ENCODE peak calls at places on chromosomes 7 and 10, in ten cellular contexts. One of them, this sample, is unnamed.

GRCh38 chr10:78599122-78599853 is 469.5 kb upstream of the ZMIZ1 start:
- DNase-seq in glutamatergic neuron: no peak
- DNase-seq in AG09319: no peak
- DNase-seq in stimulated activated naive CD8-positive, alpha-beta T cell treated with anti-CD3 and anti-CD28 coated beads, Interleukin-15, Interleukin-2, amounts not matched to agents 100 U/mL and 50 U/mL, for 24 hours: no peak
- DNase-seq in stimulated activated CD4-positive, alpha-beta T cell treated with anti-CD3 and anti-CD28 coated beads, Interleukin-15, amount 100 ng/mL, for 24 hours: no peak
- DNase-seq in iris pigment epithelial cell: no peak
- DNase-seq in NCI-H1092: no peak
- DNase-seq in activated T-cell treated with anti-CD3 and anti-CD28 coated beads, Interleukin-2, amount 50 U/mL, for 24 hours: no peak
- DNase-seq in stimulated activated CD8-positive, alpha-beta memory T cell treated with anti-CD3 and anti-CD28 coated beads, Interleukin-7, amount 100 ng/mL, for 1 hour: no peak
- DNase-seq in mucosa of descending colon: no peak
- DNase-seq in this sample: no peak

GRCh38 chr7:4209126-4209525 is 473.0 kb upstream of the FOXK1 start:
- DNase-seq in stimulated activated CD8-positive, alpha-beta memory T cell treated with anti-CD3 and anti-CD28 coated beads, Interleukin-7, amount 100 ng/mL, for 1 hour: no peak
- DNase-seq in NCI-H1092: no peak
- DNase-seq in glutamatergic neuron: no peak
- DNase-seq in stimulated activated CD4-positive, alpha-beta T cell treated with anti-CD3 and anti-CD28 coated beads, Interleukin-15, amount 100 ng/mL, for 24 hours: no peak
- DNase-seq in AG09319: no peak
- DNase-seq in activated T-cell treated with anti-CD3 and anti-CD28 coated beads, Interleukin-2, amount 50 U/mL, for 24 hours: no peak
- DNase-seq in iris pigment epithelial cell: no peak
- DNase-seq in mucosa of descending colon: no peak
- DNase-seq in stimulated activated naive CD8-positive, alpha-beta T cell treated with anti-CD3 and anti-CD28 coated beads, Interleukin-15, Interleukin-2, amounts not matched to agents 100 U/mL and 50 U/mL, for 24 hours: no peak
- DNase-seq in this sample: no peak

GRCh38 chr7:21128418-21128817 is 299.5 kb upstream of the SP4 start:
- DNase-seq in mucosa of descending colon: no peak
- DNase-seq in stimulated activated naive CD8-positive, alpha-beta T cell treated with anti-CD3 and anti-CD28 coated beads, Interleukin-15, Interleukin-2, amounts not matched to agents 100 U/mL and 50 U/mL, for 24 hours: no peak
- DNase-seq in activated T-cell treated with anti-CD3 and anti-CD28 coated beads, Interleukin-2, amount 50 U/mL, for 24 hours: no peak
- DNase-seq in stimulated activated CD8-positive, alpha-beta memory T cell treated with anti-CD3 and anti-CD28 coated beads, Interleukin-7, amount 100 ng/mL, for 1 hour: no peak
- DNase-seq in AG09319: no peak
- DNase-seq in stimulated activated CD4-positive, alpha-beta T cell treated with anti-CD3 and anti-CD28 coated beads, Interleukin-15, amount 100 ng/mL, for 24 hours: no peak
- DNase-seq in glutamatergic neuron: no peak
- DNase-seq in NCI-H1092: peak
- DNase-seq in iris pigment epithelial cell: no peak
- DNase-seq in this sample: no peak

GRCh38 chr7:156021476-156021875 is 209.2 kb upstream of the SHH start:
- DNase-seq in AG09319: no peak
- DNase-seq in NCI-H1092: no peak
- DNase-seq in mucosa of descending colon: no peak
- DNase-seq in iris pigment epithelial cell: no peak
- DNase-seq in stimulated activated CD4-positive, alpha-beta T cell treated with anti-CD3 and anti-CD28 coated beads, Interleukin-15, amount 100 ng/mL, for 24 hours: no peak
- DNase-seq in glutamatergic neuron: no peak
- DNase-seq in stimulated activated CD8-positive, alpha-beta memory T cell treated with anti-CD3 and anti-CD28 coated beads, Interleukin-7, amount 100 ng/mL, for 1 hour: no peak
- DNase-seq in stimulated activated naive CD8-positive, alpha-beta T cell treated with anti-CD3 and anti-CD28 coated beads, Interleukin-15, Interleukin-2, amounts not matched to agents 100 U/mL and 50 U/mL, for 24 hours: no peak
- DNase-seq in activated T-cell treated with anti-CD3 and anti-CD28 coated beads, Interleukin-2, amount 50 U/mL, for 24 hours: no peak
- DNase-seq in this sample: no peak

GRCh38 chr10:4127518-4128315 is 342.7 kb upstream of the KLF6 start:
- DNase-seq in stimulated activated CD8-positive, alpha-beta memory T cell treated with anti-CD3 and anti-CD28 coated beads, Interleukin-7, amount 100 ng/mL, for 1 hour: no peak
- DNase-seq in stimulated activated naive CD8-positive, alpha-beta T cell treated with anti-CD3 and anti-CD28 coated beads, Interleukin-15, Interleukin-2, amounts not matched to agents 100 U/mL and 50 U/mL, for 24 hours: no peak
- DNase-seq in NCI-H1092: no peak
- DNase-seq in AG09319: no peak
- DNase-seq in glutamatergic neuron: no peak
- DNase-seq in stimulated activated CD4-positive, alpha-beta T cell treated with anti-CD3 and anti-CD28 coated beads, Interleukin-15, amount 100 ng/mL, for 24 hours: peak
- DNase-seq in activated T-cell treated with anti-CD3 and anti-CD28 coated beads, Interleukin-2, amount 50 U/mL, for 24 hours: no peak
- DNase-seq in iris pigment epithelial cell: peak
- DNase-seq in mucosa of descending colon: no peak
- DNase-seq in this sample: no peak

GRCh38 chr7:31890198-31890597 is 180.0 kb downstream of the PDE1C start:
- DNase-seq in iris pigment epithelial cell: no peak
- DNase-seq in stimulated activated naive CD8-positive, alpha-beta T cell treated with anti-CD3 and anti-CD28 coated beads, Interleukin-15, Interleukin-2, amounts not matched to agents 100 U/mL and 50 U/mL, for 24 hours: no peak
- DNase-seq in glutamatergic neuron: no peak
- DNase-seq in NCI-H1092: no peak
- DNase-seq in stimulated activated CD8-positive, alpha-beta memory T cell treated with anti-CD3 and anti-CD28 coated beads, Interleukin-7, amount 100 ng/mL, for 1 hour: no peak
- DNase-seq in AG09319: no peak
- DNase-seq in stimulated activated CD4-positive, alpha-beta T cell treated with anti-CD3 and anti-CD28 coated beads, Interleukin-15, amount 100 ng/mL, for 24 hours: no peak
- DNase-seq in activated T-cell treated with anti-CD3 and anti-CD28 coated beads, Interleukin-2, amount 50 U/mL, for 24 hours: no peak
- DNase-seq in mucosa of descending colon: no peak
- DNase-seq in this sample: no peak

GRCh38 chr10:129328531-129328930 is 138.5 kb upstream of the MGMT start:
- DNase-seq in glutamatergic neuron: no peak
- DNase-seq in stimulated activated CD4-positive, alpha-beta T cell treated with anti-CD3 and anti-CD28 coated beads, Interleukin-15, amount 100 ng/mL, for 24 hours: no peak
- DNase-seq in NCI-H1092: no peak
- DNase-seq in AG09319: no peak
- DNase-seq in activated T-cell treated with anti-CD3 and anti-CD28 coated beads, Interleukin-2, amount 50 U/mL, for 24 hours: no peak
- DNase-seq in stimulated activated CD8-positive, alpha-beta memory T cell treated with anti-CD3 and anti-CD28 coated beads, Interleukin-7, amount 100 ng/mL, for 1 hour: no peak
- DNase-seq in iris pigment epithelial cell: peak
- DNase-seq in stimulated activated naive CD8-positive, alpha-beta T cell treated with anti-CD3 and anti-CD28 coated beads, Interleukin-15, Interleukin-2, amounts not matched to agents 100 U/mL and 50 U/mL, for 24 hours: no peak
- DNase-seq in mucosa of descending colon: no peak
- DNase-seq in this sample: no peak

GRCh38 chr7:101953248-101953819 is 135.9 kb downstream of the CUX1 start:
- DNase-seq in mucosa of descending colon: no peak
- DNase-seq in stimulated activated naive CD8-positive, alpha-beta T cell treated with anti-CD3 and anti-CD28 coated beads, Interleukin-15, Interleukin-2, amounts not matched to agents 100 U/mL and 50 U/mL, for 24 hours: peak
- DNase-seq in iris pigment epithelial cell: peak
- DNase-seq in NCI-H1092: no peak
- DNase-seq in stimulated activated CD8-positive, alpha-beta memory T cell treated with anti-CD3 and anti-CD28 coated beads, Interleukin-7, amount 100 ng/mL, for 1 hour: no peak
- DNase-seq in activated T-cell treated with anti-CD3 and anti-CD28 coated beads, Interleukin-2, amount 50 U/mL, for 24 hours: no peak
- DNase-seq in stimulated activated CD4-positive, alpha-beta T cell treated with anti-CD3 and anti-CD28 coated beads, Interleukin-15, amount 100 ng/mL, for 24 hours: peak
- DNase-seq in AG09319: no peak
- DNase-seq in glutamatergic neuron: no peak
- DNase-seq in this sample: no peak

GRCh38 chr7:149414745-149415390 is 46.0 kb downstream of the ZNF777 start:
- DNase-seq in activated T-cell treated with anti-CD3 and anti-CD28 coated beads, Interleukin-2, amount 50 U/mL, for 24 hours: peak
- DNase-seq in mucosa of descending colon: peak
- DNase-seq in iris pigment epithelial cell: peak
- DNase-seq in AG09319: peak
- DNase-seq in stimulated activated naive CD8-positive, alpha-beta T cell treated with anti-CD3 and anti-CD28 coated beads, Interleukin-15, Interleukin-2, amounts not matched to agents 100 U/mL and 50 U/mL, for 24 hours: peak
- DNase-seq in NCI-H1092: no peak
- DNase-seq in stimulated activated CD8-positive, alpha-beta memory T cell treated with anti-CD3 and anti-CD28 coated beads, Interleukin-7, amount 100 ng/mL, for 1 hour: no peak
- DNase-seq in glutamatergic neuron: peak
- DNase-seq in stimulated activated CD4-positive, alpha-beta T cell treated with anti-CD3 and anti-CD28 coated beads, Interleukin-15, amount 100 ng/mL, for 24 hours: peak
- DNase-seq in this sample: no peak

GRCh38 chr7:151794508-151795167 is 82.3 kb downstream of the PRKAG2 start:
- DNase-seq in stimulated activated CD8-positive, alpha-beta memory T cell treated with anti-CD3 and anti-CD28 coated beads, Interleukin-7, amount 100 ng/mL, for 1 hour: no peak
- DNase-seq in stimulated activated CD4-positive, alpha-beta T cell treated with anti-CD3 and anti-CD28 coated beads, Interleukin-15, amount 100 ng/mL, for 24 hours: no peak
- DNase-seq in AG09319: no peak
- DNase-seq in stimulated activated naive CD8-positive, alpha-beta T cell treated with anti-CD3 and anti-CD28 coated beads, Interleukin-15, Interleukin-2, amounts not matched to agents 100 U/mL and 50 U/mL, for 24 hours: no peak
- DNase-seq in iris pigment epithelial cell: peak
- DNase-seq in mucosa of descending colon: peak
- DNase-seq in activated T-cell treated with anti-CD3 and anti-CD28 coated beads, Interleukin-2, amount 50 U/mL, for 24 hours: no peak
- DNase-seq in glutamatergic neuron: peak
- DNase-seq in NCI-H1092: no peak
- DNase-seq in this sample: no peak

GRCh38 chr7:49324707-49325106 is 400.4 kb downstream of the CDC14C start:
- DNase-seq in activated T-cell treated with anti-CD3 and anti-CD28 coated beads, Interleukin-2, amount 50 U/mL, for 24 hours: no peak
- DNase-seq in glutamatergic neuron: no peak
- DNase-seq in NCI-H1092: no peak
- DNase-seq in stimulated activated naive CD8-positive, alpha-beta T cell treated with anti-CD3 and anti-CD28 coated beads, Interleukin-15, Interleukin-2, amounts not matched to agents 100 U/mL and 50 U/mL, for 24 hours: no peak
- DNase-seq in stimulated activated CD8-positive, alpha-beta memory T cell treated with anti-CD3 and anti-CD28 coated beads, Interleukin-7, amount 100 ng/mL, for 1 hour: no peak
- DNase-seq in iris pigment epithelial cell: no peak
- DNase-seq in stimulated activated CD4-positive, alpha-beta T cell treated with anti-CD3 and anti-CD28 coated beads, Interleukin-15, amount 100 ng/mL, for 24 hours: no peak
- DNase-seq in AG09319: no peak
- DNase-seq in mucosa of descending colon: no peak
- DNase-seq in this sample: no peak

GRCh38 chr10:64191304-64191703 is 670.1 kb downstream of the REEP3 start:
- DNase-seq in iris pigment epithelial cell: no peak
- DNase-seq in stimulated activated CD8-positive, alpha-beta memory T cell treated with anti-CD3 and anti-CD28 coated beads, Interleukin-7, amount 100 ng/mL, for 1 hour: no peak
- DNase-seq in mucosa of descending colon: no peak
- DNase-seq in glutamatergic neuron: no peak
- DNase-seq in NCI-H1092: no peak
- DNase-seq in AG09319: no peak
- DNase-seq in stimulated activated naive CD8-positive, alpha-beta T cell treated with anti-CD3 and anti-CD28 coated beads, Interleukin-15, Interleukin-2, amounts not matched to agents 100 U/mL and 50 U/mL, for 24 hours: no peak
- DNase-seq in stimulated activated CD4-positive, alpha-beta T cell treated with anti-CD3 and anti-CD28 coated beads, Interleukin-15, amount 100 ng/mL, for 24 hours: no peak
- DNase-seq in activated T-cell treated with anti-CD3 and anti-CD28 coated beads, Interleukin-2, amount 50 U/mL, for 24 hours: no peak
- DNase-seq in this sample: no peak

This sample was measured in DMS 273 treated with DMSO at 0.1 percent for 48 hours.